ENCODE peak calls at places on chromosomes 16 and 17, in seven cellular contexts. P is ovary, S is body of pancreas, W is esophagus squamous epithelium, H is fibroblast of lung, L is pancreas, F is A549. D is an unnamed sample.

GRCh38 chr17:40283662-40284061 is 4.0 kb upstream of the CDC6 start:
- DNase-seq in F (peak; percentile 46), P (no peak), L (no peak), W (no peak), H (peak; percentile 95), S (no peak), D (no peak)

GRCh38 chr16:59634951-59635350 is 900.8 kb upstream of the GOT2 start:
- DNase-seq in S (no peak), W (no peak), F (no peak), P (no peak), L (no peak), H (peak; percentile 31), D (no peak)

GRCh38 chr16:83031524-83031923 is 404.8 kb downstream of the CDH13 start:
- DNase-seq in P (no peak), S (no peak), H (no peak), L (no peak), F (no peak), W (no peak), D (no peak)

GRCh38 chr16:12811441-12812198 is 7.9 kb upstream of the CPPED1 start:
- DNase-seq in W (no peak), F (no peak), S (no peak), H (no peak), L (no peak), P (no peak), D (no peak)

GRCh38 chr17:69574257-69575197 is 160.0 kb downstream of the MAP2K6 start:
- DNase-seq in S (no peak), W (no peak), H (peak; percentile 79), F (peak; percentile 67), L (no peak), P (peak; percentile 47), D (peak; percentile 17)

GRCh38 chr17:75250009-75250471 is 11.4 kb downstream of the GGA3 start:
- DNase-seq in S (no peak), W (no peak), P (no peak), F (no peak), L (no peak), H (no peak), D (no peak)

GRCh38 chr16:53054670-53055485 is at the start of gene CHD9:
- DNase-seq in L (peak; percentile 76), F (peak; percentile 91), P (peak; percentile 86), S (peak; percentile 86), H (peak; percentile 87), W (no peak), D (peak; percentile 82)

GRCh38 chr17:68381076-68381900 is 76.0 kb downstream of the WIPI1 start:
- DNase-seq in H (peak; percentile 93), W (no peak), P (no peak), S (peak; percentile 66), F (peak; percentile 84), L (no peak), D (no peak)

GRCh38 chr16:1078579-1079021 is 6.1 kb downstream of the SSTR5 start:
- DNase-seq in H (peak; percentile 6), P (no peak), W (no peak), S (peak; percentile 93), L (peak; percentile 90), F (peak; percentile 87), D (no peak)

GRCh38 chr16:1079786-1080525 is 7.4 kb downstream of the SSTR5 start:
- DNase-seq in F (no peak), S (no peak), P (no peak), W (no peak), L (no peak), H (no peak), D (no peak)

GRCh38 chr16:1076801-1077576 is 4.4 kb downstream of the SSTR5 start:
- DNase-seq in L (no peak), W (no peak), P (no peak), S (no peak), H (no peak), F (no peak), D (no peak)

GRCh38 chr16:1079341-1079740 is 6.8 kb downstream of the SSTR5 start:
- DNase-seq in S (no peak), L (no peak), F (no peak), P (no peak), W (no peak), H (no peak), D (no peak)

GRCh38 chr16:1077877-1078578 is 5.5 kb downstream of the SSTR5 start:
- DNase-seq in W (no peak), H (no peak), L (no peak), F (no peak), S (no peak), P (no peak), D (no peak)
- H3K27ac ChIP-seq in W (no peak overlapping the region), H (no peak overlapping the region), L (no peak overlapping the region), F (peak overlapping the region; percentile 8), S (peak overlapping the region; percentile 65), P (no peak overlapping the region), D (no peak overlapping the region)

DNA sequence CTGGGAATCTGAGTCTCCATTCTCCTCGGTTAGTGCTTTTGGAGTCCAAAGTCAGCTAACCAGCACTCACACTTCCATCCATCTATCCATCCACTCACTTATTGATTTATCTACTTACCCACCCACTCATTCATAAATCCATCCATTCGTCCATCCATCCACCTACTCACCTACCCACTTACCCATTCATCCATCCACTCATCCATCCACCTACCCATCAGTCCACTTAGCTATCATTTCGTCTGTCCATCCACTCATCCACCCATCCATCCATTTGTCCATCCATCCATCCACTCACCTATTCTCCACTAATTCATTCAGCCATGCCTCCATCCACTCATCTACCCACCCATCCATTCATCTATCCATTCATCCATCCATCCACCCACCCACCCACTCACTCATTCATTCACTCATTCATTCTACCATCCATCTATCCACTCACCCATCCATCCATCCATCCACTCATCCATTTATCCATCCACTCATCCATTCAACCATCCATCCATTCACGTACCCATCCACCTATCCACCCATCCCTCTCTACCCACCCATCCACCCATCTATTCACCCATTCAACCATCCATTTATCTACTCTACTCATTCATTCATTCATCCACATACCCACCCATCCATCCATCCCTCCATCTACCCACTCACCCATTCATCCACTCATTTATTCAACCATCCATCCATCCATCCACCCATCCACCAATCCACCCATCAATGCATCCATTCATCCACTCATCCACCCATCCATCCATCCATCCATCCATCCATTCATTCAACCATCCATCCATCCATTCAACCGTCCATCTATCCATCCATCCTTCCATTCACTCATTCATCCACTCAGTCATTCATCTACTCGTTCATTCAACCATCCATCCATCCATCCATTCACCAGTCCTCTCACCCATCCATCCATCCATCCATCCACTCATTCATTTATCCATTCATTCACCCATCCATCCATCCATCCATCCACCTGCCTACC is 26.1 kb downstream of the NLRC3 start:
- DNase-seq in F (no peak), P (no peak), W (no peak), L (no peak), H (no peak), S (no peak), D (no peak)
- TF ChIP-seq CTCF in F (no peak), P (no peak), W (no peak), L (no peak), H (no peak), S (no peak), D (no peak)

GRCh38 chr17:76530489-76530814 is 7.1 kb downstream of the CYGB start:
- DNase-seq in W (no peak), H (no peak), P (no peak), L (no peak), S (no peak), F (no peak), D (no peak)

GRCh38 chr17:76530826-76531500 is 6.5 kb downstream of the CYGB start:
- DNase-seq in L (no peak), P (no peak), W (no peak), S (no peak), F (no peak), H (no peak), D (peak; percentile 24)

GRCh38 chr17:76528528-76529223 is 8.8 kb downstream of the CYGB start:
- DNase-seq in P (peak; percentile 70), F (no peak), L (no peak), H (peak; percentile 67), S (no peak), W (no peak), D (peak; percentile 64)

GRCh38 chr17:76529224-76529642 is 8.3 kb downstream of the CYGB start:
- DNase-seq in L (no peak), H (peak; percentile 98), W (no peak), S (peak; percentile 58), P (peak; percentile 83), F (no peak), D (peak; percentile 81)

GRCh38 chr17:76529643-76530488 is 7.6 kb downstream of the CYGB start:
- DNase-seq in W (no peak), P (peak; percentile 95), L (peak; percentile 35), S (peak; percentile 69), H (peak; percentile 99), F (no peak), D (peak; percentile 93)
- H3K4me3 ChIP-seq in W (peak overlapping the region; percentile 45), P (peak overlapping the region; percentile 6), L (no peak overlapping the region), S (no peak overlapping the region), H (no peak overlapping the region), F (no peak overlapping the region), D (no peak overlapping the region)

GRCh38 chr17:37060966-37061365 is 112.2 kb downstream of the AATF start:
- DNase-seq in L (no peak), H (no peak), S (no peak), P (no peak), W (no peak), F (no peak), D (no peak)
- H3K27ac ChIP-seq in L (no peak overlapping the region), H (no peak overlapping the region), S (no peak overlapping the region), P (no peak overlapping the region), W (no peak overlapping the region), F (no peak overlapping the region), D (no peak overlapping the region)

GRCh38 chr16:5025171-5025632 is 8.5 kb downstream of the NAGPA start:
- DNase-seq in H (no peak), P (peak; percentile 41), F (peak; percentile 46), L (no peak), S (no peak), W (no peak), D (peak; percentile 33)
- TF ChIP-seq CTCF in H (peak; percentile 42), P (no peak), F (peak; percentile 19), L (no peak), S (no peak), W (no peak), D (peak; percentile 34)

GRCh38 chr17:72984145-72984924 is 108.2 kb downstream of the SLC39A11 start:
- DNase-seq in S (no peak), P (no peak), W (no peak), L (no peak), F (no peak), H (peak; percentile 87), D (no peak)
- H3K4me3 ChIP-seq in S (no peak overlapping the region), P (no peak overlapping the region), W (no peak overlapping the region), L (no peak overlapping the region), F (no peak overlapping the region), H (no peak overlapping the region), D (no peak overlapping the region)